ENCODE peak calls at places on chromosomes 13 and 19, in seven cellular contexts. G is GM06990, B is cardiac muscle cell, J is foreskin fibroblast, U is AG09309, M is GM12865, S is brain microvascular endothelial cell. Q is an unnamed sample.

GRCh38 chr19:46813570-46814358 is 25.4 kb upstream of the SLC1A5 start:
- DNase-seq in B (no peak), M (no peak), G (no peak), S (peak; percentile 49), J (no peak), U (no peak), Q (peak; percentile 72)

GRCh38 chr19:38190793-38191192 is 33.2 kb downstream of the DPF1 start:
- DNase-seq in S (no peak), U (no peak), B (no peak), M (no peak), G (no peak), J (no peak), Q (no peak)

GRCh38 chr19:51365211-51366049 is 758 bp downstream of the ETFB start:
- DNase-seq in B (peak; percentile 61), U (no peak), M (peak; percentile 36), J (peak; percentile 39), S (peak; percentile 29), G (no peak), Q (no peak)

GRCh38 chr19:2721570-2722540 is 683 bp upstream of the DIRAS1 start:
- DNase-seq in M (no peak), J (no peak), G (no peak), S (no peak), B (no peak), U (no peak), Q (no peak)

GRCh38 chr19:38691938-38692457 is 44.5 kb downstream of the ACTN4 start:
- DNase-seq in M (no peak), S (peak; percentile 97), J (peak; percentile 92), G (no peak), B (no peak), U (no peak), Q (peak; percentile 62)

GRCh38 chr13:59771272-59771671 is 392.5 kb downstream of the DIAPH3 start:
- DNase-seq in M (peak; percentile 15), J (peak; percentile 35), S (peak; percentile 31), B (peak; percentile 38), U (no peak), G (no peak), Q (no peak)

GRCh38 chr13:50208826-50209335 is 193.6 kb downstream of the KCNRG start:
- DNase-seq in M (peak; percentile 6), G (peak; percentile 5), J (peak; percentile 57), U (peak; percentile 49), S (peak; percentile 98), B (peak; percentile 56), Q (peak; percentile 99)

GRCh38 chr19:16569609-16570320 is 2.5 kb downstream of the SLC35E1 start:
- DNase-seq in J (no peak), B (no peak), G (no peak), M (no peak), S (no peak), U (no peak), Q (no peak)

GRCh38 chr13:75217949-75218348 is 264.0 kb downstream of the TBC1D4 start:
- DNase-seq in S (peak; percentile 36), M (no peak), J (peak; percentile 28), U (peak; percentile 69), G (no peak), B (peak; percentile 28), Q (peak; percentile 77)

GRCh38 chr13:51324714-51325440 is 14.6 kb upstream of the SERPINE3 start:
- DNase-seq in S (no peak), G (peak; percentile 20), J (no peak), B (no peak), U (no peak), M (peak; percentile 55), Q (no peak)

DNA sequence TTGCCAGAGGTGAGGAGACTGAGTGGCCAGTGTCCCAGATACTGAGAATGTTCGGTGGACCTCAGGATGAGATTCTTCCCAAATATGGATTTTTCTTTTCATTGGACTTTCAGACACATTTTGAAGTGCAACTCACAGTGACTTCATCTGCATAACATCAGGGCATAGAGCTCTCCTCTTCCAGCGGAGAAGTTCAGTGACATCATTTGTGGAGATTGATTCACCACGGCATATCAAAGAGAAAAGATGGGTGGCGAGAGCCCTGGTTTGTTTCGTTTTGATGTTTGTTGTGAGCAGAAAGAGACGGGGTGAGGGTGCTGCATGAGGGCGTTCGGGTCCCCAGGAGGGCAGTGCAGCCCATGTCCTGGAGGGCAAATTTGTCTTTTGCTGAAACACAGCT is 120.2 kb upstream of the GPR12 start:
- DNase-seq in U (no peak), B (no peak), J (no peak), S (no peak), M (no peak), G (no peak), Q (no peak)
- H3K4me3 ChIP-seq in U (no peak overlapping the region), B (no peak overlapping the region), J (no peak overlapping the region), S (peak overlapping the region; percentile 3), M (no peak overlapping the region), G (no peak overlapping the region), Q (no peak overlapping the region)

DNA sequence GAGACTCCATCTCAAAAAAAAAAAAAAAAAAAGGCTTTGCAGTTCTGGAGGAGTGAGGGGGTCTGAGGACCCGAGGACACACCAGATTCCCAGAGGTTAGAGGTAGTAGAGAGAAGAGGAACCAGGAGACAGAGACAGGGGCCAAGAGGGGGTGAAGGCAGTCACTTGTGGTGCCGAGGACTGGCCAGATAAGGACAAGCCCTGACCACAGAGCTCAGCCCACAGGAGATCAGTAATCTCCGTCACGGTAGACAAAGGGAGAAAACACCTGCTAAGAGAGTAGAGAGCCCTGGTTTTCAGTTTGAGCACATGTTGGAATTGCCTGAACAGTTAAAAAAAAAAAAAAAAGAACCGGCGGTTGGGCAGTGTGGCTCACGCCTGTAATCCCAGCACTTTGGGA is 1.7 kb upstream of the PRAM1 start:
- DNase-seq in M (no peak), U (no peak), G (no peak), J (no peak), S (no peak), B (no peak), Q (no peak)
- H3K4me3 ChIP-seq in M (no peak overlapping the region), U (no peak overlapping the region), G (no peak overlapping the region), J (no peak overlapping the region), S (no peak overlapping the region), B (no peak overlapping the region), Q (no peak overlapping the region)

GRCh38 chr19:10095622-10095947 is 6.9 kb downstream of the ANGPTL6 start:
- DNase-seq in M (no peak), U (no peak), B (no peak), J (no peak), G (no peak), S (no peak), Q (no peak)

GRCh38 chr19:10093295-10094186 is 7.4 kb downstream of the SHFL start:
- DNase-seq in B (no peak), S (no peak), J (no peak), M (no peak), G (no peak), U (no peak), Q (no peak)

GRCh38 chr19:10100163-10100785 is 2.2 kb downstream of the ANGPTL6 start:
- DNase-seq in J (no peak), G (no peak), B (no peak), M (no peak), S (no peak), U (no peak), Q (no peak)

GRCh38 chr19:10095948-10096614 is 6.4 kb downstream of the ANGPTL6 start:
- DNase-seq in J (peak; percentile 92), G (peak; percentile 97), B (peak; percentile 94), M (peak; percentile 97), S (peak; percentile 73), U (peak; percentile 50), Q (peak; percentile 60)

DNA sequence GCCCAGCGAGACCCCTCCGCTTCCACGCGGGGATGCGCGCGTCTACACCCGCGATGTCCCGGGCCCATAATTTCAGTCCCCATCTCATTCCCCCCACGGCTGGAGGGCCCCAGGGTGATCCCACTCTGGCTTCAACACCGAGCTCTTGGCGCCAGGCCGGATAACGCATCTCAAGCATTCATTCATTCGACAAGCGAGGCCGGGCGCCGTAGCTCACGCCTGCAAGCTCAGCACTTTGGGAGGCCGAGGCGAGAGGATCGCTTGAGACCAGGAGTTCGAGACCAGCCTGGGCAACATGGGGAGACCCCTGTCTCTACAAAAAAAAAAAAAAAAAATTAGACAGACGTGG is 5.9 kb downstream of the ANGPTL6 start:
- DNase-seq in S (no peak), M (no peak), J (no peak), U (no peak), B (no peak), G (no peak), Q (no peak)
- H3K4me3 ChIP-seq in S (peak overlapping the region; percentile 40), M (peak overlapping the region; percentile 62), J (peak overlapping the region; percentile 55), U (peak overlapping the region; percentile 30), B (peak overlapping the region; percentile 9), G (peak overlapping the region; percentile 47), Q (peak overlapping the region; percentile 51)

GRCh38 chr19:58042709-58043340 is 9.0 kb downstream of the ZSCAN1 start:
- DNase-seq in U (no peak), B (no peak), S (no peak), G (no peak), J (no peak), M (no peak), Q (no peak)

GRCh38 chr19:58045411-58046050 is 11.7 kb downstream of the ZSCAN1 start:
- DNase-seq in G (no peak), S (no peak), B (no peak), U (no peak), J (no peak), M (no peak), Q (no peak)

GRCh38 chr19:58046856-58047255 is 12.2 kb upstream of the ZNF135 start:
- DNase-seq in S (no peak), M (no peak), U (no peak), J (no peak), G (no peak), B (no peak), Q (no peak)

GRCh38 chr19:58044391-58044790 is 10.6 kb downstream of the ZSCAN1 start:
- DNase-seq in J (no peak), S (no peak), M (no peak), G (no peak), U (no peak), B (no peak), Q (no peak)

GRCh38 chr19:58044886-58045285 is 11.1 kb downstream of the ZSCAN1 start:
- DNase-seq in J (no peak), M (no peak), U (no peak), S (no peak), B (no peak), G (no peak), Q (no peak)
- H3K4me3 ChIP-seq in J (no peak overlapping the region), M (no peak overlapping the region), U (no peak overlapping the region), S (no peak overlapping the region), B (no peak overlapping the region), G (no peak overlapping the region), Q (no peak overlapping the region)

GRCh38 chr19:884420-885211 is 8.4 kb downstream of the MED16 start:
- DNase-seq in J (no peak), U (no peak), G (no peak), S (no peak), M (no peak), B (no peak), Q (no peak)

GRCh38 chr19:888615-889385 is 4.2 kb downstream of the MED16 start:
- DNase-seq in M (peak; percentile 54), J (no peak), B (no peak), G (no peak), S (no peak), U (no peak), Q (no peak)

GRCh38 chr19:885536-886224 is 7.3 kb downstream of the MED16 start:
- DNase-seq in B (no peak), G (no peak), M (no peak), J (no peak), S (no peak), U (no peak), Q (no peak)

GRCh38 chr19:887599-887998 is 5.4 kb downstream of the MED16 start:
- DNase-seq in U (no peak), G (no peak), M (no peak), B (no peak), J (no peak), S (no peak), Q (no peak)

GRCh38 chr19:887072-887471 is 5.9 kb downstream of the MED16 start:
- DNase-seq in B (peak; percentile 30), J (peak; percentile 76), U (peak; percentile 25), G (no peak), M (no peak), S (peak; percentile 22), Q (no peak)
- H3K4me3 ChIP-seq in B (no peak overlapping the region), J (no peak overlapping the region), U (no peak overlapping the region), G (no peak overlapping the region), M (no peak overlapping the region), S (no peak overlapping the region), Q (no peak overlapping the region)

Q was measured in skeletal muscle cell.